ENCODE peak calls at places on chromosomes 4 and X, in four cellular contexts. H is upper lobe of left lung, X is ovary, D is K562. A is an unnamed sample.

GRCh38 chr4:23305026-23305425 is 584.8 kb downstream of the PPARGC1A start:
- DNase-seq in D (no peak), X (no peak), H (no peak), A (no peak)

GRCh38 chr4:56388311-56388710 is 1.0 kb upstream of the AASDH start:
- DNase-seq in D (peak), X (no peak), H (no peak), A (no peak)

GRCh38 chr4:153082322-153083301 is 121.6 kb upstream of the TRIM2 start:
- DNase-seq in D (no peak), H (peak), X (no peak), A (no peak)

GRCh38 chr4:76989391-76990061 is 40.0 kb downstream of the SEPTIN11 start:
- DNase-seq in X (no peak), H (no peak), D (no peak), A (peak)

GRCh38 chrX:150219374-150220185 is 143.5 kb upstream of the MAMLD1 start:
- DNase-seq in D (no peak), H (no peak), X (peak), A (no peak)

GRCh38 chrX:11427082-11428033 is 134.1 kb downstream of the AMELX start:
- DNase-seq in H (peak), D (peak), X (peak), A (peak)

GRCh38 chrX:154714925-154715324 is 36.0 kb downstream of the GAB3 start:
- DNase-seq in X (no peak), D (peak), H (no peak), A (peak)

GRCh38 chrX:1463581-1464281 is 11.0 kb upstream of the ASMTL start:
- DNase-seq in X (no peak), H (no peak), D (no peak), A (no peak)

GRCh38 chr4:167177925-167178324 is 56.4 kb downstream of the SPOCK3 start:
- DNase-seq in H (no peak), X (no peak), D (no peak), A (no peak)

GRCh38 chr4:151824647-151825046 is 63.8 kb upstream of the GATB start:
- DNase-seq in X (no peak), D (no peak), H (no peak), A (no peak)

GRCh38 chr4:164501074-164501473 is 252.9 kb upstream of the SMIM31 start:
- DNase-seq in X (no peak), H (no peak), D (no peak), A (no peak)

DNA sequence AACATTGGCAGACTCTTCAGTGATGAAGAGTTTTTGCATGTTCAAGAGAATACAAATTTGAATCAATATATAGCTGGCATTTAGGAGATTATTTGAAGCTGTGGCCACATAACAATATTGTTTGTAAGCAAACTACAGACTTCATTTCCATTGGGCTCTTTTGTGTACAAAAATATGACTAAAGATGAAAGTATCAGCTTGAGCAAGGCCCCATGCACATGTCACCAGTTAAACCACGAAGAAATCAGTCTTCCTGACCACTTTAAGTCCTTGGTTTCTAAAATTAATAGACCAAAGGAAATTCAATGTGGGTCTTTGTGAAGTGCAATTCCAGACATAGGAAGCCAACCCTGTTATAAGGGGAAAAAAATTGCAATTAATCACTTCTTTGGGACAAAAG is 1664.6 kb upstream of the ADGRL3 start:
- DNase-seq in X (no peak), D (no peak), H (no peak), A (no peak)
- TF ChIP-seq EP300 in X (no peak), D (no peak), H (no peak), A (no peak)

GRCh38 chr4:137529432-137529831 is 2.9 kb downstream of the PCDH18 start:
- DNase-seq in X (no peak), D (no peak), H (no peak), A (no peak)
- H3K4me3 ChIP-seq in X (peak), D (no peak), H (peak), A (peak)

DNA sequence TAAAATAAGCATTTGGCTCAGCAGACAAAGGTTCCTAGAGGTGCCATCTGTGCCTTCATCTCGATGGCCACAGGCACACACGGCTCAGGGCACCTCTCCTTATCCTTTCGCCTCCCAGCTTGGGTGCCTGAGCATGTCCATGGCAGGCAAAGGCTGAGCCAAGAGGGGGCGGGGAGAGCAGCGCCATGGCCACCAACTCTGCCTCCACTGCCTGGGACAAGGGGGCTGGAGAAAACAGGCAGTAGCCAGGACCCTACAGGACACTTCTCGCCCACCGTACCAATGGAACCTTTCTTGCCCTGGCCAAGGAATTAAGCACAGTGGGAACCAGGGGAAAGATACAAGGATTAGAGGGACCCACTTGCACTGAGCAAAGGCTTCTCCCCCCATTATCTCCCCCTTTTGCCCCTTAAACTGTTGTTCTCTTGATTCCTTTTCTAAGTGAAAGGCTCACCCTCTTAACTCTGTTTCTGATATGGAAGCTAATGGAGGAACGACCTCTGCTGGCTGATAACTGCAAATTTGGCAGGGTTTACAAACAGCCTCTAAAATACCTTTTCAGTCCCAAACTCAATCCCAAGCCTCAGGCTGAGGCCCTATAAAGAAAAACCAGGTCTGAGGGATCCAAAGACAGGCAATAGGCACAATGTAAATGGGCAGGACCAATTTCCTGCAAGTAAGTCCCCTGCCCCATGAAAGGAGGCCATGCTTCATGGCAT is 335.2 kb downstream of the ADAM29 start:
- DNase-seq in H (peak), X (no peak), D (no peak), A (no peak)
- TF ChIP-seq CTCF in H (no peak), X (no peak), D (no peak), A (no peak)

GRCh38 chrX:82816572-82816971 is 691.5 kb upstream of the POU3F4 start:
- DNase-seq in X (no peak), H (no peak), D (no peak), A (no peak)

GRCh38 chrX:82816001-82816400 is 692.1 kb upstream of the POU3F4 start:
- DNase-seq in X (no peak), D (no peak), H (no peak), A (no peak)

GRCh38 chrX:82813671-82814078 is 694.4 kb upstream of the POU3F4 start:
- DNase-seq in X (no peak), D (no peak), H (no peak), A (no peak)
- TF ChIP-seq EP300 in X (no peak), D (no peak), H (no peak), A (no peak)

DNA sequence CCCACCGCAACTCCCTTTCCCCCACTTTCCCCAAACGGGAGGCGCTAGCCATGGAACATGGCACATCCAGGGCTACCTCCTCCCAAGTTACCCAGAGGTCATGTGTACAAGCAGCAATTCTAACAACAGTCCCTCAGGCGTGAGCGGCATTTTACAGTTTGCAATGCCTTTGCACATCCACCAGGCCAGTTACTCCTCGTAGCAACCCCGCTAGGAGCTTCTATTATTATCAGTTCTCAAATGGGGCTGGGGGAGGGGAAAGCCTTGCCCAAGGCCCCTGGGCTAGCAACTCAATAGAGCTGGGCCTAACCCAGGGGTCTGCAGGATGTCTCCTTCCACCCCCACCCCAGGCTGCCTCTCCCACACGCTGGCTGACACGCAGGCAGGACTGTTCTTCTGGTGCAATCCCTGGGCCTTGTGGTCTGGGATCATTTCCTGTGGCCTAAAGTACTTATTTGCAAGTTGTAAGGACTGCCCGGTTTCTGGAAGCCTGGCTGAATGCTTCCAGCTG is 27.8 kb downstream of the PJA1 start:
- DNase-seq in D (no peak), X (peak), H (no peak), A (no peak)
- H3K4me3 ChIP-seq in D (no peak), X (peak), H (peak), A (no peak)

DNA sequence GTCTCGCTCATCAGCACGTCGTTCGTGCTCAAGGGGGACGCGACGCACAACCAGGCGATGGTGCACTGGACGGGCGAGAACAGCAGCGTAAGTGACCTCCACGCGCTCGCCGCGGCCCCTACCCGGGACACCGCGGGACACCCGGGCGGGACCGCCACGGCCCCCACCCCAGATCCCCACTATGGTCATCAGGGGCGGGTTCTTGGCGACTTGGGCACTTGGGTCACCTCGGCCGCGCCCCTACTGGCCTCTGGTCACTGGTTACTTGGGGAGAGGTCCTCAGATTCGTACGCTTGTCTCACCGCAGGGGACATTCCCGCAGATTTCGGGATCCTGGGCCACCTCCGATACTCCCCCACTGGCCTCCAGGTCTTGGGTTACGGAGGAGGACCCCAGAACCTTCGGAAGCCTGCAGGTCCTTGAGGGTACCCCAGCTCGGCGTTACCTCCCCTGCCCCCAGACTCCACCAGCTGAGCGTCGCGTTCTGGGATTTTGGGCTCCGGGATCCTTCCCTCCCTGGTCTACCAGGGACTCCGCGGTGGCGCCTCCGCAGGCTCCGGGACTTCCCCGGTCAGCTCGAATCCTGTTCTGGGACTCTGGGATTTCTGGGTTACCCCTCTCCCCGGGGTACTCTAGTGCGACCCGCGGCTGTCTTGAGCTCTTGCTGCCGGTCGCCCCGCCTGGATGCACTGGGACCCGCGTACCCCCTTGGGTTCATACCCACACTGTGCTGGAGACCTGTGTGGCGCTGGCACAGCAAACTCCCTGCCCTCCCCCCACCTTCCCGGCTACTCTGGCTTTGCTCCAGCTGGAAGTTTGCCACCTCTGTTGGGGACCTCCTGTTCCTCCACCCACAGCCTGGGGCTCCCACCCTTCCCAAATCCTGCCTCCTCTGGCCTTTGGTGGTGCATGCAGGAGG is 961 bp downstream of the SORCS2 start:
- DNase-seq in X (peak), H (peak), D (no peak), A (no peak)
- TF ChIP-seq CTCF in X (no peak), H (no peak), D (no peak), A (no peak)

GRCh38 chr4:127642169-127642568 is 9.4 kb downstream of the INTU start:
- DNase-seq in X (no peak), H (no peak), D (no peak), A (no peak)

GRCh38 chr4:127643791-127644190 is 11.0 kb downstream of the INTU start:
- DNase-seq in X (no peak), D (no peak), H (no peak), A (no peak)

DNA sequence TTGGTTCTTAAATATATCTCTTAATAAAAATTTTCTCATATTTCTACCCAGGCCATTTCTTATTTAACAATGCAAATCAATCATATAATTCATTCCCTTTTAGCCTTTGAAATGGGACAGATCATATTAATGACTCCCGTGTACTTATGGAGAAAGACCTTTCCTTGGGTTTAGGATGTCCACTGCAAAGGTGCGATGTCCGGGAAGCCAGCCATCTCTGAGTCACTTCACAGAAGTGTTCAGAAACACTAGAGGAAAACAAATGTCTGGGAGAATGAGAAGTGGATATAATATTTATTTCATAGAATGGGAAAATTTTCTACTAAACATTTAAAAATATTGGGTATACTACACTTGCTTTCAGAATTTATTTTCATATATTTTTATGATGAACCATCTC is 15.3 kb downstream of the INTU start:
- DNase-seq in X (no peak), D (no peak), H (no peak), A (no peak)
- TF ChIP-seq EP300 in X (no peak), D (no peak), H (no peak), A (no peak)

GRCh38 chr4:52054254-52054653 is 3.1 kb downstream of the SPATA18 start:
- DNase-seq in X (no peak), H (no peak), D (no peak), A (no peak)

GRCh38 chr4:52057196-52057595 is 6.1 kb downstream of the SPATA18 start:
- DNase-seq in D (no peak), X (no peak), H (no peak), A (no peak)

GRCh38 chr4:52051615-52052474 is 741 bp downstream of the SPATA18 start:
- DNase-seq in D (no peak), H (peak), X (peak), A (peak)

GRCh38 chr4:52051213-52051614 is at the start of gene SPATA18:
- DNase-seq in D (no peak), H (peak), X (peak), A (peak)

GRCh38 chr4:52052475-52052780 is 1.3 kb downstream of the SPATA18 start:
- DNase-seq in H (no peak), D (no peak), X (no peak), A (no peak)
- H3K4me3 ChIP-seq in H (peak), D (no peak), X (peak), A (no peak)

DNA sequence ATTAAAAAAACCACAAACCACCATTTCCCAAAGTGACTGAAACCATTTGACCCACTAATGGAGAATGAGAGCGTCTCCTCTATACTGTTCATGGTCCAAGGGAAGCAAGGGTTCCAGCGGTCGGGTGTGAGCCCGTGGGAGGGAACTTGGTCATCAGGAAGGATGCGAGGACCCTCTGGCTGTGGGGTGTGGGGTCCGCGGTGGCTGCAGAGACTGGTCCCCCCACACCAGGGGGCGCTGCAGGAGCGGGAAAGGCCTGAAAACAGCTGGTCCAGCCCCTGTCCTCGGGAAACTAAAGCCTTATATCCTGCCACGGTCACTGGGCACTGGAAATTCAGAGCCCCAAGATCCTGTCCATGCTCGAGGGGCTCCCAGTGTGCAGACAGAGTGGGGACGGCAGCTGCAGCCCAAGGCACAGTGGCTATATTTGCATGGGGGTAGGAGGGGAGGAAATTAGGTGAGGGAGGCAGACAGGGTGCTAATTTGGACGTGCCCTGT is 4.3 kb downstream of the BLOC1S4 start:
- DNase-seq in X (peak), H (peak), D (peak), A (peak)
- TF ChIP-seq CTCF in X (peak), H (peak), D (peak), A (peak)

DNA sequence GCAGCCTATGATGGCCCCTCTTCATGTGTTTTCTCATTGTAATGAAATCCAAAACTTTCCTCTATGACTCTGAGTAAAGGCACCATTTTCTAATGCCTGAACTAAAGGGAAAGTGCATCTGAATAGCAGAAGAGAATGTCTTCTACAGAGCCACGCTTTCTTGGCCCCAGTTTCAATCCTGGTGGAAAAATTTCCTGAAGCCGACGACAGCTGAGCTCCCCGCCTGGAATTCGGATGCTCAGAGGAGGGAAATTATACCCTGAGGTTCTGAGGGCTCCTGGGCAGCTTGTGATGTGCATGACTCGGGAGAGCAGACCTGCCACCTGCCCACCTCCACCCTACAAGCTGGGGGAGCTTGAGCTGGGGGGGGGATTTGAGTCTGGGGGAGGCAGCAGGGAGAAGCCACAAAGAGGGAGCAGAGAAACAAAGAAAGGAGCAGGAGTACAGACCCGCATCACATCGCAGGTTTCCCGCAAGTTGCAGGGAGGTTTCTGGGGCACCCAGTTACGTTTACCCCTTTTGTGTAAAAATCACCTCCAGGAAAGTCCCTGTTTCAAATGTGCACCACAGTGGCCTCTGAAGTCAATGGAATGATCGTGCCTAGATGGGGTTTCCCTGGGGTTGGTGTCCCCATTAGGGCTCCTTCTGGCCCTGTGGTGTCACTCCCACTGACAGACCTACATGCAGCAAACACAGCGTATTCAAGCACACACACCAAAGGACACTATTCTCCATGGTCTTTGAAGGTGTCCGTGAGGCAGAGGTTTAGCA is 145.6 kb upstream of the RBPJ start:
- DNase-seq in H (no peak), D (no peak), X (no peak), A (no peak)
- TF ChIP-seq EP300 in H (no peak), D (no peak), X (no peak), A (no peak)